ENCODE peak calls at places on chromosome 13, in eight cellular contexts. I, C, K, M, T, J, X and B are unnamed samples.

GRCh38 chr13:32426191-32426980 is 1.5 kb downstream of the N4BP2L1 start:
- DNase-seq in I (no peak), C (no peak), K (no peak), M (no peak), T (no peak), J (no peak), X (peak; percentile 66), B (peak; percentile 55)

GRCh38 chr13:48411281-48412099 is 1.4 kb downstream of the LPAR6 start:
- DNase-seq in I (no peak), C (peak; percentile 11), K (no peak), M (no peak), T (peak; percentile 32), J (peak; percentile 34), X (peak; percentile 67), B (peak; percentile 48)

GRCh38 chr13:23268441-23268840 is 87.7 kb downstream of the SGCG start:
- DNase-seq in I (no peak), C (no peak), K (no peak), M (no peak), T (no peak), J (no peak), X (no peak), B (no peak)

GRCh38 chr13:47598340-47598911 is 402.6 kb downstream of the SUCLA2 start:
- DNase-seq in I (no peak), C (no peak), K (no peak), M (peak; percentile 7), T (peak; percentile 26), J (peak; percentile 19), X (no peak), B (peak; percentile 52)

GRCh38 chr13:66559093-66559492 is 671.0 kb downstream of the PCDH9 start:
- DNase-seq in I (no peak), C (no peak), K (no peak), M (no peak), T (peak; percentile 6), J (no peak), X (no peak), B (no peak)

GRCh38 chr13:25981060-25981459 is 70.8 kb downstream of the SHISA2 start:
- DNase-seq in I (no peak), C (no peak), K (no peak), M (no peak), T (no peak), J (no peak), X (no peak), B (no peak)

GRCh38 chr13:33330483-33330882 is 44.9 kb upstream of the STARD13 start:
- DNase-seq in I (no peak), C (no peak), K (no peak), M (no peak), T (no peak), J (no peak), X (no peak), B (no peak)

GRCh38 chr13:39249971-39250370 is 211.7 kb downstream of the NHLRC3 start:
- DNase-seq in I (no peak), C (no peak), K (no peak), M (no peak), T (no peak), J (no peak), X (no peak), B (no peak)

GRCh38 chr13:106561551-106562170 is 6.3 kb downstream of the ARGLU1 start:
- DNase-seq in I (no peak), C (peak; percentile 55), K (peak; percentile 35), M (no peak), T (no peak), J (no peak), X (no peak), B (no peak)

GRCh38 chr13:43663474-43664090 is 123.2 kb downstream of the ENOX1 start:
- DNase-seq in I (no peak), C (no peak), K (no peak), M (no peak), T (peak; percentile 28), J (no peak), X (no peak), B (peak; percentile 64)

GRCh38 chr13:46556380-46556779 is 3.4 kb downstream of the LRCH1 start:
- DNase-seq in I (no peak), C (no peak), K (no peak), M (no peak), T (no peak), J (no peak), X (no peak), B (no peak)

GRCh38 chr13:32851083-32852064 is 164.8 kb upstream of the KL start:
- DNase-seq in I (no peak), C (no peak), K (no peak), M (no peak), T (no peak), J (no peak), X (no peak), B (no peak)

GRCh38 chr13:28637714-28638355 is 21.1 kb upstream of the POMP start:
- DNase-seq in I (no peak), C (no peak), K (no peak), M (peak; percentile 41), T (no peak), J (peak; percentile 10), X (peak; percentile 56), B (no peak)

GRCh38 chr13:64688893-64689677 is 2541.1 kb downstream of the PCDH9 start:
- DNase-seq in I (peak; percentile 25), C (no peak), K (peak; percentile 64), M (no peak), T (peak; percentile 77), J (no peak), X (no peak), B (peak; percentile 52)

GRCh38 chr13:103104340-103104739 is 38.1 kb upstream of the SLC10A2 start:
- DNase-seq in I (no peak), C (no peak), K (no peak), M (peak; percentile 74), T (no peak), J (no peak), X (no peak), B (no peak)

GRCh38 chr13:32009362-32009761 is 22.2 kb upstream of the FRY start:
- DNase-seq in I (no peak), C (no peak), K (no peak), M (no peak), T (no peak), J (no peak), X (no peak), B (no peak)

GRCh38 chr13:42484396-42484795 is 89.6 kb upstream of the TNFSF11 start:
- DNase-seq in I (no peak), C (no peak), K (peak; percentile 71), M (no peak), T (peak; percentile 17), J (no peak), X (no peak), B (no peak)

GRCh38 chr13:110132178-110132975 is 174.6 kb downstream of the COL4A1 start:
- DNase-seq in I (no peak), C (no peak), K (no peak), M (no peak), T (no peak), J (no peak), X (no peak), B (peak; percentile 55)

GRCh38 chr13:110133425-110134235 is 173.3 kb downstream of the COL4A1 start:
- DNase-seq in I (no peak), C (no peak), K (no peak), M (no peak), T (no peak), J (no peak), X (no peak), B (no peak)

GRCh38 chr13:110135977-110136597 is 170.9 kb downstream of the COL4A1 start:
- DNase-seq in I (no peak), C (no peak), K (no peak), M (no peak), T (no peak), J (no peak), X (no peak), B (no peak)

GRCh38 chr13:110136660-110137585 is 170.0 kb downstream of the COL4A1 start:
- DNase-seq in I (no peak), C (peak; percentile 68), K (no peak), M (peak; percentile 48), T (no peak), J (peak; percentile 4), X (no peak), B (no peak)

DNA sequence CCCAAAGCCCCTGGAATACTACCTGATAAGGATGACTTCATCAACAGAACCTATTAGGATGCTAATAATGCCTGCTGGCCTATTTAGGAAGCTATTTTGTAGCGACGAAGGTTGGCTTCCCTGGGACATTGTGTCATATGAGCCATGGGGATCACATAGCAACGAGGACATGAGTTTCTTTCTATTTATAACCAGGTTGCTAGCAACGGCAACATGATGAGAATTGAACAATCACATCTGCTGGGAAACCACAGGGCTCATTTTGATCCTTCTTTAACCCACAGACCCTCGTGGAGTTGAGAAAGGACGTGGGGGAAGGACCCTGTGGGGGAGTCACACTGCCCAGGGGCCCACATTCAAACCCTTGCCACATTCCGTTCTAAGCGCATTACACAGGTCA is 172.2 kb downstream of the COL4A1 start:
- DNase-seq in I (no peak), C (no peak), K (no peak), M (peak; percentile 64), T (no peak), J (no peak), X (no peak), B (peak; percentile 35)
- H3K27ac ChIP-seq in I (no peak overlapping the region), C (no peak overlapping the region), K (no peak overlapping the region), M (no peak overlapping the region), T (no peak overlapping the region), J (no peak overlapping the region), X (no peak overlapping the region), B (no peak overlapping the region)

DNA sequence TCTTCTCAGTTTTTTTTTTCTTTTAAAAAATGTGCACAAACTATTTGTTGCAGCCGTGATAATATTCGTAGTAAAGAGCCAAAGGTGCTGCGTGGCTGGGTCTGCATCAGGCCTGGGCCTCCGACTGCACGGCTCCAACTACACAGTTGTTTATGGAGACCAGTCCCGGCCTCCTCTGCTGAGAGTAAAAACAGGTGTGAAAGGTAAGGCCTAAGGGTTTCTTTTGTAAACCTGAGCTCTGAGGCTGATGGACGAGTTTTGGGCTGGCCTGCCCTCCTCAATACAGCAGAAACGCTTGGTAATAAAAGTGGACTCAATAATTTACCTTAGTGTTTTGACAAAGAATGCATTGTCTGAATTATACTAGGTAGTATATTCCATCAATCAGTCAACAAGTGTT is 3.9 kb downstream of the MBNL2 start:
- DNase-seq in I (no peak), C (no peak), K (peak; percentile 25), M (no peak), T (no peak), J (no peak), X (no peak), B (no peak)
- H3K4me3 ChIP-seq in I (peak overlapping the region; percentile 81), C (no peak overlapping the region), K (peak overlapping the region; percentile 85), M (no peak overlapping the region), T (no peak overlapping the region), J (no peak overlapping the region), X (no peak overlapping the region), B (peak overlapping the region; percentile 91)

GRCh38 chr13:99971576-99972189 is at the start of gene ZIC5:
- DNase-seq in I (no peak), C (peak; percentile 95), K (no peak), M (peak; percentile 93), T (no peak), J (peak; percentile 98), X (no peak), B (no peak)
- TF ChIP-seq EZH2 in I (no peak), C (no peak), K (peak; percentile 98), M (no peak), T (no peak), J (no peak), X (no peak), B (peak; percentile 99)

DNA sequence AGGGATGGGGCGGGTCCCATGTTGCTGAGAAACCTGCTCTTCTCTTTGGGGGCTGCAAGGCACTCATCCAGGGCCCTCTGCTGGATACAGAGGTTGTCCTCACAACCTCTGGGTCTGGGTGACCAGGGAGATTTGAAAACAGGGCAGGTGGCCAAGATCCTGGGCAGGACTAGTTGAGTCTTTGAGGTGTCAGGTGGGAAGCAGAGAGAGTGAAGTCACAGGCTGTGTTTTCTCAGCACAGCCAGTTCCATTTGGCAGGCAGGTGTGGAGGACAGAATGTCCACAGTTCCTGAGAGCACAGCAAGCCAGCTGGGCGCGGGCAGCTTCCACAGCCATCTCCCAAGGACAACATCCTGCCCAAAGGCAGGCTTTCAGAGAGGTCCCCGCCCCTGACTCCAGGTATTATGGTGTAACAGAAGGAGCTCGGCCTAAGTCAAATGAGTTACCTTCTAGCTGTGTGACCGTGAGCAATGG is 118.8 kb downstream of the NUFIP1 start:
- DNase-seq in I (peak; percentile 21), C (no peak), K (peak; percentile 13), M (no peak), T (peak; percentile 7), J (no peak), X (no peak), B (no peak)
- H3K27ac ChIP-seq in I (no peak overlapping the region), C (no peak overlapping the region), K (no peak overlapping the region), M (no peak overlapping the region), T (no peak overlapping the region), J (no peak overlapping the region), X (no peak overlapping the region), B (no peak overlapping the region)